ENCODE peak calls at places on chromosomes 13 and 19, in four cellular contexts. Q is HepG2, E is GM23338, H is MM.1S. D is an unnamed sample.

GRCh38 chr13:112066624-112067004 is 335 bp upstream of the SOX1 start:
- DNase-seq in Q (no peak), E (peak; percentile 92), H (no peak), D (no peak)

GRCh38 chr13:97116754-97117153 is 105.4 kb upstream of the MBNL2 start:
- DNase-seq in Q (no peak), E (peak; percentile 27), H (no peak), D (no peak)

GRCh38 chr19:884420-885211 is 8.4 kb downstream of the MED16 start:
- DNase-seq in Q (no peak), E (no peak), H (no peak), D (no peak)

GRCh38 chr19:30029721-30030510 is 87.9 kb downstream of the URI1 start:
- DNase-seq in Q (no peak), E (no peak), H (no peak), D (no peak)

GRCh38 chr19:54096642-54097106 is 3.9 kb downstream of the OSCAR start:
- DNase-seq in Q (no peak), E (peak; percentile 62), H (no peak), D (peak; percentile 67)

GRCh38 chr13:43405457-43405856 is 381.3 kb downstream of the ENOX1 start:
- DNase-seq in Q (no peak), E (no peak), H (no peak), D (no peak)

GRCh38 chr19:55308281-55308680 is 16.9 kb downstream of the TMEM150B start:
- DNase-seq in Q (no peak), E (no peak), H (peak; percentile 87), D (peak; percentile 88)

GRCh38 chr13:81664872-81665271 is 1323.9 kb upstream of the SPRY2 start:
- DNase-seq in Q (no peak), E (no peak), H (no peak), D (no peak)

GRCh38 chr19:14413765-14414171 is 5.4 kb downstream of the DDX39A start:
- DNase-seq in Q (no peak), E (no peak), H (no peak), D (no peak)

GRCh38 chr13:24618219-24618955 is 61.8 kb upstream of the ATP12A start:
- DNase-seq in Q (no peak), E (no peak), H (no peak), D (peak; percentile 70)

GRCh38 chr19:53192771-53193533 is at the start of gene ZNF665:
- DNase-seq in Q (no peak), E (peak; percentile 95), H (no peak), D (peak; percentile 93)

GRCh38 chr13:19171563-19171962 is 10.1 kb downstream of the TUBA3C start:
- DNase-seq in Q (no peak), E (no peak), H (no peak), D (no peak)

GRCh38 chr13:21676611-21677021 is 5.7 kb downstream of the FGF9 start:
- DNase-seq in Q (no peak), E (peak; percentile 77), H (no peak), D (peak; percentile 45)

GRCh38 chr19:5192568-5192967 is 148.0 kb downstream of the PTPRS start:
- DNase-seq in Q (no peak), E (peak; percentile 52), H (no peak), D (no peak)

GRCh38 chr13:26528527-26528926 is 29.0 kb upstream of the WASF3 start:
- DNase-seq in Q (no peak), E (no peak), H (no peak), D (no peak)

GRCh38 chr19:6682607-6683128 is 12.7 kb upstream of the TNFSF14 start:
- DNase-seq in Q (no peak), E (no peak), H (no peak), D (no peak)

GRCh38 chr13:25775986-25776385 is 275.8 kb downstream of the SHISA2 start:
- DNase-seq in Q (no peak), E (no peak), H (no peak), D (no peak)

GRCh38 chr19:400976-401835 is 7.7 kb downstream of the C2CD4C start:
- DNase-seq in Q (no peak), E (no peak), H (no peak), D (no peak)

GRCh38 chr13:78595819-78596700 is 7.3 kb downstream of the POU4F1 start:
- DNase-seq in Q (peak; percentile 12), E (peak; percentile 75), H (no peak), D (no peak)

GRCh38 chr13:35549481-35549880 is 73.0 kb upstream of the MAB21L1 start:
- DNase-seq in Q (peak; percentile 1), E (no peak), H (no peak), D (no peak)

GRCh38 chr19:48558018-48558684 is 6.2 kb downstream of the SULT2B1 start:
- DNase-seq in Q (peak; percentile 93), E (peak; percentile 87), H (no peak), D (no peak)

DNA sequence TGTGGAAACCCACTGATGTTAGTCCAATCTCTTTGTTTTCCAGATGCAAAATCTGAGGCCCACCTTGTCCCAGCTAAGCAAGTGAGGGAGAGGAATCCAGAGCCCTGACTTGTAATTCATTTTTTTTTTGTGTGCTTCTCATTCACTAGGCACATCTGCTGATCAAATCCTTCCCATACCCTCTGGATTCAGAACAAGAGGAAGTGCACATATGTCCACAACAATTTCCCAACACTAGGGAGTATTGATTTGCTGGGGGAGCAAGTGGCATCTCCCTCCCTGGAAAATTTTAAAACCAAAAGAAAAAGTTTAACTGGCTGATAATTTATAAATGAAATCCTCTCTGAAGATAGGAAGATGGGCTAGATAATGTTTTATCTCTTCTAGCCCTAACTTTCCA is 94.6 kb upstream of the RFC3 start:
- DNase-seq in Q (peak; percentile 32), E (no peak), H (no peak), D (no peak)
- H3K27ac ChIP-seq in Q (peak overlapping the region; percentile 28), E (no peak overlapping the region), H (peak overlapping the region; percentile 49), D (no peak overlapping the region)

GRCh38 chr19:44774614-44775013 is 3.1 kb upstream of the CBLC start:
- DNase-seq in Q (no peak), E (no peak), H (no peak), D (no peak)
- H2AFZ ChIP-seq in Q (no peak overlapping the region), E (no peak overlapping the region), H (no peak overlapping the region), D (no peak overlapping the region)

GRCh38 chr19:50178320-50178719 is 15.2 kb upstream of the IZUMO2 start:
- DNase-seq in Q (no peak), E (no peak), H (no peak), D (peak; percentile 15)

GRCh38 chr19:50178859-50179537 is 15.9 kb upstream of the IZUMO2 start:
- DNase-seq in Q (no peak), E (no peak), H (no peak), D (peak; percentile 19)

GRCh38 chr19:50173144-50173543 is 10.1 kb upstream of the IZUMO2 start:
- DNase-seq in Q (no peak), E (no peak), H (peak; percentile 41), D (no peak)

GRCh38 chr19:50174100-50174793 is 11.2 kb upstream of the IZUMO2 start:
- DNase-seq in Q (no peak), E (no peak), H (no peak), D (no peak)

GRCh38 chr19:50175924-50176323 is 12.8 kb upstream of the IZUMO2 start:
- DNase-seq in Q (no peak), E (no peak), H (no peak), D (no peak)
- H3K27ac ChIP-seq in Q (no peak overlapping the region), E (no peak overlapping the region), H (no peak overlapping the region), D (no peak overlapping the region)

DNA sequence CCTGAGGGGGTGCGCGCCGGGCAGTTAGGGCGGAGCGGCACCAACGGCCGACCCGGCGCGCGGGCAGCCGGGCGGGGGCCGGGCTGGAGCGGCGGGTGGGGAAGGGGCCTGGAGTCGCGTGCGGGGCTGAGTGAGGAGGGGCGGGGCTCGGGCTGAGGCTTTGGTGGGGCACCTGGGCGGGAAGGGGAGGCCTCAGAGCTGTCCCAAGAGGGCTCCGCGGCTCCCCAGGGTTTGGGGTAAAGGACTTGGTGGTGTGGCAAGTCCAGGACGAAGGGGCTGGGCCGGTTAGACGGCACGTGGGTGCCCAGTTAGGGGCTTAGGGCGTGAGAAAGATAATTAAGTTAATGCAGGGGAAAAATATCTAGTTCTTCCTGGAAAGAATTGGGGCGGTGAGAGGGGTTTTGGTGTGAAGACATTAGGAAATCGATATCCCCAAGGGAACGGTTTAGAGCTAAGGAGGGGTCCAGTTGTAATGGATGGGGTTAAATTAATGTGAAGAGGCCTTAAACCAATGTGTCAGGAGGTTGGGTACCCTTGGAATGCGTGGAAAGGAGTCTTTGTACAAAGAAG is 494 bp downstream of the ZNF574 start:
- DNase-seq in Q (no peak), E (peak; percentile 65), H (no peak), D (peak; percentile 65)
- H2AFZ ChIP-seq in Q (no peak overlapping the region), E (no peak overlapping the region), H (no peak overlapping the region), D (no peak overlapping the region)

GRCh38 chr19:46943150-46943946 is 76.3 kb upstream of the NPAS1 start:
- DNase-seq in Q (peak; percentile 83), E (no peak), H (no peak), D (no peak)
- H3K27ac ChIP-seq in Q (peak overlapping the region; percentile 76), E (peak overlapping the region; percentile 79), H (no peak overlapping the region), D (no peak overlapping the region)

DNA sequence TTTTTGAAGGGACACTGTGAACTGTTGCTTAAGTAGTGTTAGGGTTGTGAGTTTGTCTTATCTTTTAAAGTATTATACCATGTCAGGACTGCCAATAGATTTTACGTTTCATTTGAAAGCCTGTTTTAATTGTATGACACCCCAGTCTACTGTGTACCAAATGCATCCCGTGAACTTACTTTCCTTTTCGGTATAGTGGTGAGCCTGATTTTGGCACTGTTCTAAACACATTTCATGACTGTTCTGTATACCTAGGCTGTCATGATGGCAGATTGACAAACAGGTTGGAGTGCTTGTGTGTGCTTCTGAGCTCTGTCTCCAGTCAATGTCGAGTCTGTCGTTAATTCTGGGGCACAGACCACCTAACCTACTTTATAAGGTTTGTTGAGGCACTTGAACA is 740 bp downstream of the PCCA start:
- DNase-seq in Q (no peak), E (no peak), H (peak; percentile 51), D (peak; percentile 4)
- H2AFZ ChIP-seq in Q (no peak overlapping the region), E (no peak overlapping the region), H (peak overlapping the region; percentile 81), D (peak overlapping the region; percentile 94)

GRCh38 chr19:31406106-31406505 is 56.9 kb upstream of the TSHZ3 start:
- DNase-seq in Q (no peak), E (no peak), H (no peak), D (no peak)

GRCh38 chr19:31413353-31413752 is 64.1 kb upstream of the TSHZ3 start:
- DNase-seq in Q (no peak), E (no peak), H (no peak), D (no peak)

GRCh38 chr19:31402931-31403330 is 53.7 kb upstream of the TSHZ3 start:
- DNase-seq in Q (no peak), E (no peak), H (no peak), D (no peak)

GRCh38 chr19:31408460-31409124 is 59.4 kb upstream of the TSHZ3 start:
- DNase-seq in Q (no peak), E (no peak), H (no peak), D (no peak)
- H3K27ac ChIP-seq in Q (no peak overlapping the region), E (peak overlapping the region; percentile 87), H (no peak overlapping the region), D (no peak overlapping the region)

DNA sequence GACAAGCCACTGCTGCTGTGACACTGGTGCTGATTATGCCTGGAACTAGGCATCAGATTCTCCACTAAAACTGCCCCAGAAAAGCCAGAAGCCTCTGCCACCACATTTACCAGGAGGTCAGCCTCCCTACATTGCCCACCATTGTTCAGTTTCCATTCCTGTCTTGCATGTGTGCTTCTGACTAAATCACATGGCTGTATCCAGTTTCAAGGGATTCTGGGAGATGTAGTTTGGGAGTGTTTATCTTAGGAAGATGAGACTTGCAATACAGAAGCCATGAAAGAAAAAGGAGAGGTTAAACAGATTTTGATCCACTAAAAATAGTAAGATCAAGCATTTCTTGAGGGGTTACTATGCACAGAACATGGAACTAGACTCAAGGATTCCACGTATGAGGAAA is 40.7 kb upstream of the SERPINE3 start:
- DNase-seq in Q (no peak), E (no peak), H (no peak), D (no peak)
- H2AFZ ChIP-seq in Q (no peak overlapping the region), E (no peak overlapping the region), H (no peak overlapping the region), D (no peak overlapping the region)